ENCODE peak calls at places on chromosome 18, in six cellular contexts. F is K562, V is GM12878, I is SK-N-SH, S is H1, G is HepG2. K is an unnamed sample.

GRCh38 chr18:10518595-10519273 is 7.1 kb upstream of the NAPG start:
- DNase-seq in F (peak; percentile 38), V (no peak), I (peak; percentile 65), S (no peak), G (peak; percentile 16), K (no peak)

GRCh38 chr18:6960656-6961055 is 156.9 kb downstream of the LAMA1 start:
- DNase-seq in F (no peak), V (no peak), I (no peak), S (no peak), G (no peak), K (no peak)

GRCh38 chr18:51603551-51603950 is 406.1 kb upstream of the MEX3C start:
- DNase-seq in F (no peak), V (no peak), I (no peak), S (no peak), G (no peak), K (no peak)

GRCh38 chr18:76562286-76562840 is 67.3 kb upstream of the ZNF516 start:
- DNase-seq in F (peak; percentile 14), V (no peak), I (peak; percentile 31), S (peak; percentile 13), G (no peak), K (no peak)

GRCh38 chr18:62963522-62963921 is 248.2 kb downstream of the PHLPP1 start:
- DNase-seq in F (no peak), V (no peak), I (no peak), S (no peak), G (no peak), K (no peak)

GRCh38 chr18:35577045-35577848 is 4.3 kb upstream of the GALNT1 start:
- DNase-seq in F (no peak), V (peak; percentile 91), I (no peak), S (no peak), G (no peak), K (no peak)

GRCh38 chr18:54444309-54444914 is 86.7 kb downstream of the C18orf54 start:
- DNase-seq in F (peak; percentile 27), V (no peak), I (peak; percentile 39), S (peak; percentile 81), G (peak; percentile 32), K (peak; percentile 60)

GRCh38 chr18:58662118-58662517 is 9.1 kb upstream of the MALT1 start:
- DNase-seq in F (no peak), V (peak; percentile 79), I (no peak), S (peak; percentile 11), G (no peak), K (no peak)

GRCh38 chr18:9943311-9943710 is 29.5 kb downstream of the VAPA start:
- DNase-seq in F (no peak), V (no peak), I (no peak), S (no peak), G (no peak), K (no peak)

GRCh38 chr18:40985441-40985840 is 969.6 kb upstream of the PIK3C3 start:
- DNase-seq in F (no peak), V (no peak), I (no peak), S (no peak), G (no peak), K (no peak)

GRCh38 chr18:2978626-2979025 is 34.3 kb downstream of the LPIN2 start:
- DNase-seq in F (no peak), V (no peak), I (no peak), S (no peak), G (no peak), K (no peak)

GRCh38 chr18:21134895-21135294 is 23.3 kb upstream of the ROCK1 start:
- DNase-seq in F (no peak), V (no peak), I (peak; percentile 8), S (no peak), G (no peak), K (no peak)

GRCh38 chr18:76328145-76328544 is 166.9 kb downstream of the ZNF516 start:
- DNase-seq in F (no peak), V (no peak), I (no peak), S (no peak), G (no peak), K (no peak)

GRCh38 chr18:7021994-7022840 is 95.4 kb downstream of the LAMA1 start:
- DNase-seq in F (peak; percentile 51), V (no peak), I (peak; percentile 83), S (no peak), G (peak; percentile 76), K (peak; percentile 15)

GRCh38 chr18:46622999-46623398 is 34.0 kb downstream of the LOXHD1 start:
- DNase-seq in F (no peak), V (peak; percentile 2), I (peak; percentile 27), S (no peak), G (no peak), K (no peak)

GRCh38 chr18:55337908-55338521 is 250.0 kb downstream of the TCF4 start:
- DNase-seq in F (no peak), V (no peak), I (no peak), S (no peak), G (no peak), K (no peak)

GRCh38 chr18:60020107-60020925 is 120.5 kb downstream of the PMAIP1 start:
- DNase-seq in F (no peak), V (no peak), I (no peak), S (no peak), G (no peak), K (no peak)

GRCh38 chr18:59311631-59312030 is 6.8 kb downstream of the CPLX4 start:
- DNase-seq in F (no peak), V (no peak), I (no peak), S (no peak), G (no peak), K (peak; percentile 36)

GRCh38 chr18:50307738-50308470 is 20.4 kb upstream of the CXXC1 start:
- DNase-seq in F (peak; percentile 60), V (peak; percentile 73), I (peak; percentile 94), S (peak; percentile 91), G (peak; percentile 85), K (no peak)

GRCh38 chr18:75638597-75639467 is 211.3 kb upstream of the SMIM21 start:
- DNase-seq in F (no peak), V (no peak), I (no peak), S (peak; percentile 53), G (no peak), K (no peak)

GRCh38 chr18:924987-925386 is 20.3 kb downstream of the ADCYAP1 start:
- DNase-seq in F (no peak), V (no peak), I (no peak), S (no peak), G (peak; percentile 6), K (no peak)

GRCh38 chr18:70459731-70460130 is 170.9 kb downstream of the SOCS6 start:
- DNase-seq in F (no peak), V (no peak), I (no peak), S (no peak), G (no peak), K (no peak)

GRCh38 chr18:37509600-37509999 is 56.0 kb downstream of the CELF4 start:
- DNase-seq in F (no peak), V (no peak), I (no peak), S (no peak), G (no peak), K (no peak)

GRCh38 chr18:24633121-24633520 is 172.7 kb downstream of the HRH4 start:
- DNase-seq in F (no peak), V (no peak), I (no peak), S (no peak), G (no peak), K (no peak)

GRCh38 chr18:11316546-11316945 is 167.2 kb upstream of the PIEZO2 start:
- DNase-seq in F (no peak), V (no peak), I (no peak), S (no peak), G (no peak), K (no peak)

GRCh38 chr18:46182633-46183401 is 78.6 kb downstream of the HAUS1 start:
- DNase-seq in F (no peak), V (no peak), I (no peak), S (no peak), G (no peak), K (no peak)

DNA sequence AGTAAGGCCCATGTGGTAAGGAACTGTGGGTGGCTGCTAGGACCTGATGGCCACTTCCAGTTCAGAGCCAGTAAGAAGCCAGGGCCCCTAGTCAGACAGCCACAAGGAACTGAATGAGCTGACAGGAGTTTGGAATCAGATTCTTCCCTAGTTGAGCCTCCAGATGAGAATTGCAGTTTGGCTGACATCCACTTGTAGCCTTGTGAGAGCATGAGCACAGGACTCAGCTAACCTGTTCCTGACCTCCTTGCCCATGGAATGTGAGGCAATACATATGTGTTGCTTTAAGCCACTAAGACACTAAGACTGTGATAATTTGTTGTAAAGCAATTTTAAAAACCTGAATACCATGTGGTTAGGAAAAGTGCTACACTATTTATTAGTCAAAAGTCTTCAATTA is 1.1 kb upstream of the WDR7 start:
- DNase-seq in F (no peak), V (no peak), I (no peak), S (no peak), G (no peak), K (no peak)
- H3K4me3 ChIP-seq in F (no peak overlapping the region), V (peak overlapping the region; percentile 67), I (no peak overlapping the region), S (no peak overlapping the region), G (no peak overlapping the region), K (no peak overlapping the region)

GRCh38 chr18:79135924-79136323 is 66.7 kb downstream of the ATP9B start:
- DNase-seq in F (no peak), V (no peak), I (no peak), S (no peak), G (no peak), K (no peak)

GRCh38 chr18:79133724-79134123 is 64.5 kb downstream of the ATP9B start:
- DNase-seq in F (no peak), V (no peak), I (no peak), S (no peak), G (no peak), K (no peak)

GRCh38 chr18:79139206-79139605 is 70.0 kb downstream of the ATP9B start:
- DNase-seq in F (no peak), V (no peak), I (no peak), S (no peak), G (no peak), K (no peak)

DNA sequence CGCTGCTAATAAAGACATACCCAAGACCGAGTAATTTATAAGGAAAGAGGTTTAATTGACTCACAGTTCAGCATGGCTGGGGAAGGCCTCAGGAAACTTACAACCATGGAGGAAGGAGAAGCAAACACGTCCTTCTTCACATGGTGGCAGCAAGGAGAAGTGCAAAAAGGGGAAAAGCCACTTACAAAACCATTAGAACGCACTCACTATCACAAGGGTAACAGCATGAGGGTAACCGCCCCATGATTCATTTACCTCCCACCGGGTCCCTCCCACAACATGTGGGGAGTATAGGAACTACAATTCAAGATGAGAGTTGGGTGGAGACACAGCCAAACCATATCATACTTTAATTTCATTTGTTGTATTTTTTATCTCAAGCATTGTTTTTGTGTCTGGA is 67.5 kb downstream of the ATP9B start:
- DNase-seq in F (no peak), V (no peak), I (no peak), S (no peak), G (no peak), K (no peak)
- TF ChIP-seq MAX in F (no peak), V (no peak), I (no peak), S (no peak), G (no peak), K (no peak)

DNA sequence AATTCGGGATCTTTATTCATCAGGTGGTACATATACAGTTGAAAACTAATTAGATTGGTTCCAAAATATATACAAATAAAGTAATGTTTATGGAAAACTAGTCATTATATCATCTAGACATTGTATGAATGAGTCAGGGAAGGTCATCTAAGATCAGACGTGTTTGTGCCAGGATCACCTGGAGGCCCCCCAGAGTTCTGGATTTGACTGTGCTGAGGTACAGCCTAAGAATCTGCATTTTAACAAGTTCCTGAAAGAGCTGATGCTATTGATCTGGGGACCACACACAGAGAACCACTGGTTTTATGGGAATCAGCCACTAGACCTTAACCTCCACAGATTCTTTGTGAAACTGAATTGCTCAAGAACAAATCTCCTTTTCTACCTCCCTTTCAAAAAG is 43.2 kb downstream of the PARD6G start:
- DNase-seq in F (no peak), V (no peak), I (no peak), S (peak; percentile 13), G (no peak), K (no peak)
- TF ChIP-seq YY1 in F (no peak), V (no peak), I (no peak), S (no peak), G (no peak), K (no peak)

GRCh38 chr18:22164337-22165048 is 4.9 kb upstream of the GATA6 start:
- DNase-seq in F (no peak), V (no peak), I (no peak), S (no peak), G (no peak), K (no peak)
- H3K4me3 ChIP-seq in F (no peak overlapping the region), V (no peak overlapping the region), I (no peak overlapping the region), S (peak overlapping the region; percentile 59), G (no peak overlapping the region), K (no peak overlapping the region)

K was measured in HCT116.